ENCODE peak calls at places on chromosomes 12 and 14, in four cellular contexts. B, Y, G and S are unnamed samples. For H3K27me3, the result is how much of the 10 kb centered on the place peaks cover.

GRCh38 chr14:30906752-30907658 is 32.6 kb downstream of the COCH start:
- DNase-seq in B (peak), Y (peak), G (no peak), S (peak)

GRCh38 chr14:77470192-77470870 is 12.4 kb downstream of the AHSA1 start:
- DNase-seq in G (no peak), Y (no peak), B (no peak), S (no peak)

GRCh38 chr14:30582376-30582775 is 23.4 kb downstream of the G2E3 start:
- DNase-seq in B (no peak), Y (no peak), G (no peak), S (no peak)

GRCh38 chr14:87896393-87897380 is 96.3 kb downstream of the GALC start:
- DNase-seq in B (peak), Y (peak), G (peak), S (peak)

GRCh38 chr12:59404109-59404650 is 191.6 kb upstream of the SLC16A7 start:
- DNase-seq in Y (no peak), G (no peak), B (no peak), S (no peak)

GRCh38 chr14:21136024-21136423 is 19.8 kb downstream of the OR5AU1 start:
- DNase-seq in B (peak), G (peak), Y (peak), S (peak)

GRCh38 chr14:85333313-85333712 is 196.6 kb upstream of the FLRT2 start:
- DNase-seq in Y (no peak), B (peak), G (peak), S (peak)

GRCh38 chr14:59455411-59455810 is 9.8 kb downstream of the GPR135 start:
- DNase-seq in G (peak), Y (no peak), B (peak), S (no peak)

GRCh38 chr14:104383088-104383805 is 196.3 kb upstream of the C14orf180 start:
- DNase-seq in G (no peak), Y (no peak), B (no peak), S (no peak)

GRCh38 chr12:57127710-57128518 is at the start of gene LRP1:
- DNase-seq in Y (peak), B (peak), G (peak), S (peak)

GRCh38 chr12:14810953-14811483 is 3.0 kb downstream of the SMCO3 start:
- DNase-seq in Y (peak), B (peak), G (peak), S (peak)

GRCh38 chr12:19744760-19745218 is 305.5 kb downstream of the AEBP2 start:
- DNase-seq in B (no peak), G (peak), Y (no peak), S (peak)

GRCh38 chr14:23571701-23572523 is 4.3 kb upstream of the AP1G2 start:
- DNase-seq in G (no peak), Y (no peak), B (no peak), S (peak)

GRCh38 chr14:23575086-23575485 is 3.5 kb downstream of the JPH4 start:
- DNase-seq in B (no peak), Y (peak), G (no peak), S (no peak)

GRCh38 chr14:23572841-23573240 is 5.2 kb upstream of the AP1G2 start:
- DNase-seq in G (no peak), Y (peak), B (no peak), S (no peak)

GRCh38 chr14:23572524-23572828 is 4.9 kb upstream of the AP1G2 start:
- DNase-seq in Y (no peak), G (no peak), B (no peak), S (no peak)

GRCh38 chr14:23573384-23573783 is 5.2 kb downstream of the JPH4 start:
- DNase-seq in G (no peak), Y (no peak), B (no peak), S (no peak)
- H3K27me3 ChIP-seq in G (under half), Y (under half), B (under half), S (under half)

GRCh38 chr14:105477659-105478623 is 3.3 kb downstream of the CRIP2 start:
- DNase-seq in B (no peak), Y (no peak), G (no peak), S (no peak)
- H3K27me3 ChIP-seq in B (under half), Y (under half), G (under half), S (under half)

DNA sequence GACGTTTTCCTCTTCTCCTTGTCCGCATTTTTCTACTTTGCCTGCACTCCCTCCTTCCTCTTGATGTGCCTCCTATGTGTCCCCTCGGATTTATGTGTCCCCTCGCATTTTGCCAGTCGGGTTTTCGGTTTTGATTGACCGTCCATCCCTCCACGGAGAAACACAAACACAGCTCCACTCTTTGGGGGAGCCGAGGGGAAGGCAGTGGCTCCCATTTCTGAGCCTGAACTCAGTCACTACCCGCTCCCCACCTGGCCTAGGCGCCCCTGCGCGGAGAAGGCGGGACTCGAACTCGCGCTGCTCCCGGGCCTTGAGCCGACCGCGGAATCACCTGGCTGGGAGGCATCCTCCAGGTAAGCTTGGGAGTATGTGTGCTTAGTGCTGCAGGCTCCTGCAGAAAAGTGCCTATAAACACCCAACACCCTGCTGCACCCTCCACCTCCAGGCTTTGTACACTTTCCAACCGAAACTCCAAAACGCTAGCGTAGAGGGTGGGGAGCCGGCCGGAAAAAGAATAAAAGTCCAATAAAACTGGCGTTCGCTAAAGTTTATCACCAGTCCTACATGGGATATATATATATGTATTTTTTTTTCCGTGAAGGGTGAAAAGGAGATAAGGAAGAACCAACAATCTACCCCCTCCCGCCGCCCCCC is 3.4 kb upstream of the CCND2 start:
- DNase-seq in G (no peak), B (no peak), Y (no peak), S (peak)
- H3K27me3 ChIP-seq in G (half or more), B (half or more), Y (under half), S (under half)

GRCh38 chr14:36505892-36506731 is 13.9 kb downstream of the NKX2-1 start:
- DNase-seq in Y (no peak), B (no peak), G (no peak), S (no peak)
- H3K27me3 ChIP-seq in Y (under half), B (half or more), G (half or more), S (under half)

GRCh38 chr14:64700894-64701293 is 3.3 kb upstream of the PLEKHG3 start:
- DNase-seq in G (no peak), B (no peak), Y (no peak), S (no peak)
- H3K27me3 ChIP-seq in G (under half), B (under half), Y (under half), S (under half)

GRCh38 chr14:95041477-95042020 is 115.8 kb downstream of the DICER1 start:
- DNase-seq in Y (no peak), G (no peak), B (no peak), S (no peak)
- H3K27me3 ChIP-seq in Y (under half), G (under half), B (under half), S (under half)

DNA sequence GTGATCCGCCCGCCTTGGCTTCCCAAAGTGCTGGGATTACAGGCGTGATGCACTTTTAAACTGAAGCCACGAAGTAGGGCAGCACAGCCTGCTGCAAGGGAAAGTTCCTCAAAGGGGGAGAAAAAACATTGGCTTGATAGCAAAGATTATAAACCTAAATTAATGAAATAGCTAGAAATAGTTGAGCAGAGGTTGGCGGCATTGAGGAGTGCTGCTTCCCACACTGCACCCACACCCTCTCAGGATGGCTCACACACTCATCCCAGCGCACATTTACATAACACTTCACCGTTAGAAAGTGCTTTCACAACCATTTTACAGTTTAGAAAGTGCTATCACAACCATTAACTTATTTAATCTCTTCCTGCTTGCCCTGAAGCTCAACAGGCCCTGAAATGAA is 44.4 kb upstream of the TCL1A start:
- DNase-seq in G (no peak), Y (no peak), B (no peak), S (no peak)
- H3K27me3 ChIP-seq in G (under half), Y (under half), B (under half), S (under half)

GRCh38 chr12:48556631-48557030 is 13.2 kb downstream of the LALBA start:
- DNase-seq in B (no peak), Y (no peak), G (no peak), S (no peak)

DNA sequence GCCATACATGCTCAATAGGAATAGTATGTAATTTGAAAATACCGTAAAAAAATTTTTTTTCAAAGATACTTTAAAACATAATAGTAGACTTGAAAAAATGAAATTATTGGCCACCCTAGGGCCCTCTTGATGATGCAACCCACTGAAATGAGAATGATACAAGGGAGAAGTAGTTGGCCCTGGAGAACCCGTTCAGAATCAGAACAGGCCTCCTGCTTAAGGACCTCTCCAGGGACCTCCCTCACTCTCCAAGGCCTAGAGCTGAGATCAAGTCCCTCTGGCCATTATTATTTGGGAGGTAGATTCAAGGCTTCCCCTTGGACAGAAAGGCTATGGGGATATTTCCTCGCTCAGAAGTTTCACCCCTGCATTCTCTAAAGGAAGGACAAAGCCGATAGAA is 11.9 kb downstream of the LALBA start:
- DNase-seq in B (no peak), G (no peak), Y (no peak), S (no peak)
- H3K27me3 ChIP-seq in B (under half), G (under half), Y (under half), S (under half)

GRCh38 chr12:95179011-95179410 is 38.3 kb downstream of the FGD6 start:
- DNase-seq in Y (no peak), B (no peak), G (peak), S (no peak)
- H3K27me3 ChIP-seq in Y (under half), B (under half), G (under half), S (under half)

DNA sequence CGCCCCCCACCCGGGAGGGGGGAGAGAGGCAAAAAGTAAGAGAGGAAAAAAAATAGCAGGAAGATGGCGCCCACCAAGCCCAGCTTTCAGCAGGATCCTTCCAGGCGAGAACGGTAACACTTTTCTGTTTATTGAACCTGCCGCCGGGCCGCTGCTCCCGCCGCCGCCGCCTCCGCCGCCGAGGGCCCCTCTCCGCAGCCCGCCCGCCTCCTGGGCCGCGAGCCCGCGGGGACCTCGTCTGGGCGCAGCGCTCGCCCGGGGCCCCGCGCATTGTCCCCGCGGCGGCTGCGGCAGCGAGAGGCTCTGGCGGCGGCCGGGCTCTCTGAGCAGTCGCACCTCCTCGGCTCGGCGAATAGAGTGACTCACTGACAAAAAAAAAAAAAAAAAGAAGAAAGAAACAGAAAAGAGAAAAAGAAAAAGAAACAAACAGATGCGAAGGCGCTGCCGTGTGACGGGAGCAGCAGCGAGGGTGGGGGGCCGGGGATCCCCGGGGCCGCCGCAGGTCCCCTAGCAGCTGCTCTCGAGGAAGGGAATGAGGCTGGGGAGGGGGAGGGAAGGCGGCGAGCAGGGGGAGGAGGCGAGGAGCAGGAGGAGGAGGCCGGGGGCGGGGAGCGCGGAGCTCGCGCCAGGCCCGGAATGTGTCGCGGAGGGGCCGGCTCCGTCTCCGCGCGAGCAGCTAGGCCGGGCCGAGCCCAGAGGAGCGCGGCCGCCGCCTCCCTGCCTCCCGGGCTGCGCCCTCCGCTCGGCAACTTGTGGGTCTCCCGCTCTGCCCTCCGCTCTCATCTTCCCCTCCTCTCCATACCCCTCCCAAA is 781 bp downstream of the NPAS3 start:
- DNase-seq in Y (no peak), G (peak), B (peak), S (no peak)
- H3K27me3 ChIP-seq in Y (under half), G (under half), B (under half), S (under half)